ENCODE peak calls at places on chromosomes 3 and 15, in four cellular contexts. S, L, F and E are unnamed samples.

GRCh38 chr15:45402955-45403892 is 24.9 kb upstream of the GATM start:
- DNase-seq in F (peak), S (peak), L (peak), E (no peak)

GRCh38 chr3:15754047-15754446 is 43.7 kb downstream of the ANKRD28 start:
- DNase-seq in L (no peak), S (no peak), F (peak), E (no peak)

GRCh38 chr15:22933641-22934061 is 46.5 kb downstream of the CYFIP1 start:
- DNase-seq in L (peak), F (no peak), S (no peak), E (no peak)

GRCh38 chr3:130242850-130243569 is 102.5 kb upstream of the COL6A5 start:
- DNase-seq in S (no peak), L (no peak), F (peak), E (no peak)

GRCh38 chr3:136353461-136353860 is 103.3 kb downstream of the PCCB start:
- DNase-seq in L (no peak), S (no peak), F (no peak), E (no peak)

GRCh38 chr3:122689587-122689986 is 8.9 kb downstream of the PARP14 start:
- DNase-seq in F (no peak), S (no peak), L (peak), E (no peak)

GRCh38 chr15:48858401-48858800 is 19.5 kb upstream of the EID1 start:
- DNase-seq in S (no peak), F (peak), L (peak), E (peak)

GRCh38 chr3:16181361-16181760 is 6.9 kb downstream of the GALNT15 start:
- DNase-seq in S (peak), L (no peak), F (no peak), E (no peak)

GRCh38 chr3:142022381-142022780 is 127.0 kb downstream of the TFDP2 start:
- DNase-seq in L (peak), S (no peak), F (no peak), E (no peak)

GRCh38 chr15:80234883-80235282 is 17.1 kb downstream of the CTXND1 start:
- DNase-seq in F (peak), S (peak), L (no peak), E (no peak)

GRCh38 chr15:53847745-53848144 is 88.3 kb upstream of the WDR72 start:
- DNase-seq in L (no peak), F (no peak), S (no peak), E (no peak)

GRCh38 chr15:67142142-67143092 is 77.0 kb downstream of the SMAD3 start:
- DNase-seq in L (peak), S (peak), F (no peak), E (peak)

GRCh38 chr3:70042683-70043082 is 43.1 kb downstream of the SAMMSON start:
- DNase-seq in L (no peak), F (no peak), S (no peak), E (no peak)

GRCh38 chr3:33364531-33365128 is 75.6 kb downstream of the UBP1 start:
- DNase-seq in F (no peak), L (peak), S (no peak), E (no peak)

GRCh38 chr15:80609512-80609946 is 85.6 kb upstream of the ABHD17C start:
- DNase-seq in S (no peak), F (no peak), L (no peak), E (no peak)

GRCh38 chr3:27311400-27311799 is 57.8 kb downstream of the NEK10 start:
- DNase-seq in L (peak), F (peak), S (no peak), E (peak)

GRCh38 chr3:30694148-30694547 is 87.7 kb downstream of the TGFBR2 start:
- DNase-seq in F (no peak), S (no peak), L (no peak), E (no peak)

GRCh38 chr15:32959077-32959476 is 235.4 kb downstream of the FMN1 start:
- DNase-seq in L (peak), S (no peak), F (no peak), E (no peak)

GRCh38 chr3:114775395-114775794 is 371.7 kb downstream of the ZBTB20 start:
- DNase-seq in L (peak), S (no peak), F (no peak), E (no peak)

DNA sequence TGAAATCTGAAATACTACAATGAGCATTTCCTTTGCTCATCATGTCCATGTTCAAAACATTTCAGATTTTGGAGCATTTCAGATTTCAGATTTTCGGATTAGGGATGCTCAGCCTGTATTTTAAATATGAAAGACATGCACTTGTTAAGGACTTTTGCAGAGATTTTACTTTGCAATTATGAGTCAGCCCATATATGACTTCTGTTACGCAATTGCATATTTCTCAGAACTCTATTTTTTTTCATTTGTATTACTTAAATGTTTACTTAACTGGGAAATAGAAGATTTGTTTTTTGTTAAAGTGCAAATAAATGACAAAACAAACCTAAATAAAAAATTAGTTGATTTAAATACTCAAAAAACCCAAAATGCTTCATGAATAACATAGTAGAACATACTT is 376.2 kb downstream of the ZBTB20 start:
- DNase-seq in F (peak), S (no peak), L (peak), E (no peak)
- H3K4me3 ChIP-seq in F (no peak), S (no peak), L (no peak), E (no peak)

GRCh38 chr3:44685128-44685800 is 27.2 kb upstream of the ZNF502 start:
- DNase-seq in F (peak), L (peak), S (peak), E (peak)
- H3K4me3 ChIP-seq in F (peak), L (peak), S (peak), E (peak)

GRCh38 chr3:116391296-116392201 is 53.7 kb downstream of the LSAMP start:
- DNase-seq in L (no peak), F (no peak), S (no peak), E (no peak)

GRCh38 chr3:116388867-116389385 is 56.4 kb downstream of the LSAMP start:
- DNase-seq in S (no peak), F (no peak), L (no peak), E (no peak)

GRCh38 chr3:116392291-116392690 is 53.0 kb downstream of the LSAMP start:
- DNase-seq in S (no peak), F (no peak), L (no peak), E (no peak)

GRCh38 chr3:116393199-116393598 is 52.1 kb downstream of the LSAMP start:
- DNase-seq in F (no peak), L (no peak), S (no peak), E (no peak)

DNA sequence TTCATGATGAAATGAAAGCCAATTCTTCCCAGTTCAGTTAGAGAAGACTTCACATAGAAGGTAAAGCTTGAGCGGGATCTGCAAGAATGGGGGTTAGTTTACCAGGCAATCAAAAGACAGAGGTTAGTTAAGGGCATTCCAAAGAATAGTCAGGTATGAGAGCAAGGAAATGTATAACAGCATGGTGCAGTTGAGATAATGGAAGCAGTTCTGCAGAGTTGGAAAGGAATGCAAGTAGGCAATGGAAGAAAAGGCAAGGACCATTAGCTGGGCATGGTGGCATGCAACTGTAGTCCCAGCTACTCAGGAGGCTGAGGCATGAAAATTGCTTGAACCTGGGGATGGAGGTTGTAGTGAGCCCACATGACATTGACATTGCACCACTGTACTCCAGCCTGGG is 55.0 kb downstream of the LSAMP start:
- DNase-seq in S (no peak), F (no peak), L (no peak), E (no peak)
- H3K4me3 ChIP-seq in S (no peak), F (no peak), L (no peak), E (no peak)

DNA sequence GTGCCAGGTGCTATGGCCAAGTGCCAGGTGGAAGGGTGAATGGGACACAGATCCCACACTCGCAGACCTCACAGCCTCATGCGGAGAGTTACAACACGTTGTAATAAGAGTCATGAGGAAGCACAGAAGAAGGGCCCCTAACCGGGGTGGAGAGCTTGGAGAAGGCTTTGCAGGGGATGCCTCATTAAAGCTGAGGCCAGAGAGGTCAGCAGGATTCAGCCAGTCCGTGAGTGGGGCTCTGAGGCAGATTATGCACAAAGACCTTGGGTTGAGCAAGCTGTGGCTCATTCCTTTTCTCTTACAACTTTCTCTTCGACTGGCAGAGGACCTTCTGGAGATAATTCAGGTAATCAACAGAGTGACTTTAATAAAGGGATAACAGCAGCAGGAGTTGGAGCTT is 65.3 kb upstream of the SNRK start:
- DNase-seq in S (no peak), F (no peak), L (no peak), E (peak)
- H3K4me3 ChIP-seq in S (no peak), F (no peak), L (no peak), E (no peak)

DNA sequence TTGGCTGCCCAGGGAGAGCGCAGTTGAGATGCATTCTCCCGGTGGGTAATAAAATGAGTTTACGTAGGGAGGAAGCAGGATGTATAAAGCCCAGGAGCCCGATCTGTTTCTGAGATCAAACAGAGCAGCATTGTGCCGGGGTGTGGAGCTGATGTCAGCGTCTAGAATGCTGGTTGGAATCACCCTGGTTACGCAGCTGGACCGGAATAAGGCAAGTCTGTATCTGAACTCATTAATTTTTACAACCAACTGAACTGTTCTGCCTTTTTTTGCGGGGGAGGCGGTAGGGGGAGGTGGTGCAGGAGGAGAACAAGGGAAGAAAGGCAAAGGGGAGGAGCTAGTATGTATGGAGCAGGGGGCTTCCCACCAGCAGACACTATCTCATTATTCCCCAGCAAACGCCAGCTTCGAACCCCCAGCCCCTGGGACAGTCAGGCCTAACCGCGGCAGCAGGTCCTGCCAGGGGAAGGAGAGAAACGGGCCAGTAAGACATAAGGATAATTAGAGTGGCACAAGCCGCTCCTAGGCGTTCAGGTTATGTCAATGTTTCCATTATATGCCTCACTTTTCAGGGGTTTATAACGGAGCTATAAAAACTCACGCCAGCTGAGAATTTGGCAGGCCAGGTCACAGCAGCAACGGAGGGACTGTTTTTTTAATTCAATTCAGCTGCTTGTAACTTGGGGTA is 175.3 kb upstream of the HES1 start:
- DNase-seq in L (peak), S (no peak), F (peak), E (no peak)
- H3K4me3 ChIP-seq in L (no peak), S (no peak), F (no peak), E (no peak)

GRCh38 chr15:20386198-20386597 is 155.4 kb downstream of the GOLGA6L6 start:
- DNase-seq in S (no peak), L (no peak), F (no peak), E (no peak)
- H3K4me3 ChIP-seq in S (no peak), L (no peak), F (no peak), E (no peak)

GRCh38 chr3:20104167-20104661 is 64.0 kb downstream of the KAT2B start:
- DNase-seq in F (no peak), L (no peak), S (no peak), E (no peak)
- H3K4me3 ChIP-seq in F (no peak), L (no peak), S (no peak), E (no peak)

DNA sequence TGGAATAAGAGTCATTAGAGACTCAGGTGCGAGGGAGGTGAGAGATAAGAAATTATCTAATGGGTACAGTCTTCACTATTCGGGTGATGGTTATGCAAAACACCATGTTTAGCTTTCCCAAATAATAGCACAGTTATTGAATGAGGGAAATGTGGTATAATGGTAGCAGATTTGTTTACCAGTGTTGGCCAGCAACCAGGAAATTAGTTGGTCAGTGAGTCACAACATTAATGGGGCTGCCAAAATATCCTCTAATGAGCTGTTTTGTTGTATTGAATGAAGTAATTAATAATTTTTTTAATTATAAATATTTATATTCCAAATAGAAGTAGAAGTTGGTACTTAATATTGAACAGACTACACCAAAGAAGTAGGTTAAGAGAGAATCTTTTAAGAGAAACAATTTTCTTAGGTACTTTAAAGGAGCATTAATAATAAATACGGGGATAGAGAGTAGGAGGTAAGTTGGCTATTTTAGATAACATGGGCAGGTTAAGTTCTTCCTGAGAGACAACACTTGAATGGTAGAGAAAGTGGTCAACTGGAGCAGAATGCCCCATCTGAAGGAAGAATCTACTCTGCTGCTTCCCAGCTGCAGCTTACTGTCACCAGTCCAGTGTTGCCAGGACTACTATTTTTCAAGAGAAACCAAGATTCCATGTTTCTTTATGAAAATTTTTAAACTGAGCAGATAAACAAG is 218.8 kb downstream of the UBE2E2 start:
- DNase-seq in S (no peak), L (no peak), F (peak), E (no peak)
- H3K4me3 ChIP-seq in S (no peak), L (no peak), F (no peak), E (no peak)

GRCh38 chr3:193236990-193237389 is 4.0 kb upstream of the PLAAT1 start:
- DNase-seq in L (no peak), S (no peak), F (no peak), E (no peak)

GRCh38 chr3:193240850-193241706 is at the start of gene PLAAT1:
- DNase-seq in F (peak), S (peak), L (peak), E (peak)

GRCh38 chr3:193243571-193243970 is 2.5 kb downstream of the PLAAT1 start:
- DNase-seq in F (no peak), L (no peak), S (no peak), E (no peak)

GRCh38 chr3:193240436-193240849 is 579 bp upstream of the PLAAT1 start:
- DNase-seq in F (no peak), S (peak), L (no peak), E (no peak)
- H3K4me3 ChIP-seq in F (peak), S (peak), L (peak), E (peak)

DNA sequence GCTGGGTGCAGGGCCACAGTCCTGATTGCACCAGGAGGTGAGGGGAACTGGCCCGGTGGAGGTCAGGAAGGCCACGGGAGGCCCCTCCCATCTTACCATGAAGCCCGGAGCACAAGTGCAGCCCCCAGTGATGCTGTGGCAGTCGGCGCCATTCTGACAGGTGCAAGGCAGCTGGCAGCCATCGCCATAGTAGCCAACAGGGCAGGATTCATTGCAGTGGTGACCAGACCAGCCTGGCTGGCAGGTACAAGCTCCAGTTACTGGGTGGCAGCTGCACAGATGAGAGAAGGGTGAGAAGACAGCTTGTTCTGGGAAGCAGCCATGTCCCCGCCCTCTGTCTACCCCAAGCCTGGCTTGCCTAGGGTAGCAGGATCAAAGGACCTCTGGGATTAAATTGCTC is 88.2 kb downstream of the RAB11A start:
- DNase-seq in F (no peak), L (no peak), S (no peak), E (no peak)
- H3K4me3 ChIP-seq in F (no peak), L (no peak), S (no peak), E (no peak)